ENCODE peak calls at places on chromosomes 2 and 18, in four cellular contexts. One of them, this sample, is unnamed. For H3K4me1, the result is how much of the 10 kb centered on the place peaks cover.

GRCh38 chr2:101931402-101931801 is 60.4 kb upstream of the IL1R2 start:
- DNase-seq in K562: no peak
- DNase-seq in HCT116: no peak
- DNase-seq in HepG2: no peak
- DNase-seq in this sample: no peak

GRCh38 chr2:38158361-38159128 is 82.6 kb upstream of the CYP1B1 start:
- DNase-seq in K562: no peak
- DNase-seq in HepG2: no peak
- DNase-seq in HCT116: no peak
- DNase-seq in this sample: no peak

GRCh38 chr18:48801728-48802542 is 148.8 kb downstream of the SMAD7 start:
- DNase-seq in HCT116: no peak
- DNase-seq in K562: no peak
- DNase-seq in HepG2: no peak
- DNase-seq in this sample: no peak

GRCh38 chr2:28582152-28582551 is 86.3 kb downstream of the PLB1 start:
- DNase-seq in K562: no peak
- DNase-seq in HepG2: no peak
- DNase-seq in HCT116: no peak
- DNase-seq in this sample: no peak

GRCh38 chr2:14903709-14904374 is 271.3 kb downstream of the LRATD1 start:
- DNase-seq in K562: peak
- DNase-seq in HCT116: peak
- DNase-seq in HepG2: peak
- DNase-seq in this sample: no peak

GRCh38 chr2:64987963-64988419 is 1.2 kb upstream of the SLC1A4 start:
- DNase-seq in HCT116: no peak
- DNase-seq in K562: no peak
- DNase-seq in HepG2: peak
- DNase-seq in this sample: no peak

GRCh38 chr2:238684362-238685326 is 163.2 kb upstream of the TWIST2 start:
- DNase-seq in HepG2: peak
- DNase-seq in HCT116: peak
- DNase-seq in K562: no peak
- DNase-seq in this sample: peak

GRCh38 chr2:119490653-119491195 is 33.6 kb downstream of the SCTR start:
- DNase-seq in HCT116: no peak
- DNase-seq in HepG2: no peak
- DNase-seq in K562: no peak
- DNase-seq in this sample: no peak

GRCh38 chr2:44242929-44243328 is 32.4 kb upstream of the SLC3A1 start:
- DNase-seq in HepG2: no peak
- DNase-seq in K562: no peak
- DNase-seq in HCT116: no peak
- DNase-seq in this sample: no peak

GRCh38 chr2:172484253-172484652 is 56.9 kb downstream of the ITGA6 start:
- DNase-seq in HCT116: no peak
- DNase-seq in HepG2: peak
- DNase-seq in K562: no peak
- DNase-seq in this sample: no peak

GRCh38 chr2:77507657-77508056 is 14.5 kb downstream of the LRRTM4 start:
- DNase-seq in K562: no peak
- DNase-seq in HCT116: no peak
- DNase-seq in HepG2: no peak
- DNase-seq in this sample: no peak

GRCh38 chr2:238308177-238308576 is 12.1 kb upstream of the TRAF3IP1 start:
- DNase-seq in HepG2: no peak
- DNase-seq in HCT116: no peak
- DNase-seq in K562: peak
- DNase-seq in this sample: no peak

GRCh38 chr2:20015482-20016083 is 3.1 kb upstream of the MATN3 start:
- DNase-seq in HCT116: peak
- DNase-seq in HepG2: peak
- DNase-seq in K562: peak
- DNase-seq in this sample: peak
- TF ChIP-seq TCF7L2 in HCT116: no peak
- TF ChIP-seq TCF7L2 in HepG2: no peak
- TF ChIP-seq TCF7L2 in K562: no peak
- TF ChIP-seq TCF7L2 in this sample: no peak

GRCh38 chr18:23099621-23100020 is 35.7 kb upstream of the CABLES1 start:
- DNase-seq in HCT116: peak
- DNase-seq in HepG2: peak
- DNase-seq in K562: no peak
- DNase-seq in this sample: peak
- H3K4me1 ChIP-seq in HCT116: under half
- H3K4me1 ChIP-seq in HepG2: half or more
- H3K4me1 ChIP-seq in K562: under half
- H3K4me1 ChIP-seq in this sample: under half

GRCh38 chr18:55585586-55586521 is 2.1 kb downstream of the TCF4 start:
- DNase-seq in HCT116: no peak
- DNase-seq in HepG2: no peak
- DNase-seq in K562: no peak
- DNase-seq in this sample: no peak
- TF ChIP-seq TCF7L2 in HCT116: no peak
- TF ChIP-seq TCF7L2 in HepG2: no peak
- TF ChIP-seq TCF7L2 in K562: no peak
- TF ChIP-seq TCF7L2 in this sample: no peak

GRCh38 chr2:46954951-46955571 is 39.5 kb upstream of the MCFD2 start:
- DNase-seq in HCT116: no peak
- DNase-seq in K562: peak
- DNase-seq in HepG2: peak
- DNase-seq in this sample: no peak

GRCh38 chr2:46955764-46956163 is 40.2 kb upstream of the MCFD2 start:
- DNase-seq in K562: no peak
- DNase-seq in HCT116: no peak
- DNase-seq in HepG2: no peak
- DNase-seq in this sample: no peak

GRCh38 chr2:46951290-46952064 is 35.9 kb upstream of the MCFD2 start:
- DNase-seq in HCT116: no peak
- DNase-seq in K562: no peak
- DNase-seq in HepG2: no peak
- DNase-seq in this sample: no peak

GRCh38 chr2:46950314-46950713 is 34.7 kb upstream of the MCFD2 start:
- DNase-seq in K562: no peak
- DNase-seq in HepG2: no peak
- DNase-seq in HCT116: no peak
- DNase-seq in this sample: no peak

GRCh38 chr2:46952171-46952570 is 36.6 kb upstream of the MCFD2 start:
- DNase-seq in K562: no peak
- DNase-seq in HCT116: no peak
- DNase-seq in HepG2: no peak
- DNase-seq in this sample: no peak
- H3K4me1 ChIP-seq in K562: under half
- H3K4me1 ChIP-seq in HCT116: under half
- H3K4me1 ChIP-seq in HepG2: under half
- H3K4me1 ChIP-seq in this sample: under half

DNA sequence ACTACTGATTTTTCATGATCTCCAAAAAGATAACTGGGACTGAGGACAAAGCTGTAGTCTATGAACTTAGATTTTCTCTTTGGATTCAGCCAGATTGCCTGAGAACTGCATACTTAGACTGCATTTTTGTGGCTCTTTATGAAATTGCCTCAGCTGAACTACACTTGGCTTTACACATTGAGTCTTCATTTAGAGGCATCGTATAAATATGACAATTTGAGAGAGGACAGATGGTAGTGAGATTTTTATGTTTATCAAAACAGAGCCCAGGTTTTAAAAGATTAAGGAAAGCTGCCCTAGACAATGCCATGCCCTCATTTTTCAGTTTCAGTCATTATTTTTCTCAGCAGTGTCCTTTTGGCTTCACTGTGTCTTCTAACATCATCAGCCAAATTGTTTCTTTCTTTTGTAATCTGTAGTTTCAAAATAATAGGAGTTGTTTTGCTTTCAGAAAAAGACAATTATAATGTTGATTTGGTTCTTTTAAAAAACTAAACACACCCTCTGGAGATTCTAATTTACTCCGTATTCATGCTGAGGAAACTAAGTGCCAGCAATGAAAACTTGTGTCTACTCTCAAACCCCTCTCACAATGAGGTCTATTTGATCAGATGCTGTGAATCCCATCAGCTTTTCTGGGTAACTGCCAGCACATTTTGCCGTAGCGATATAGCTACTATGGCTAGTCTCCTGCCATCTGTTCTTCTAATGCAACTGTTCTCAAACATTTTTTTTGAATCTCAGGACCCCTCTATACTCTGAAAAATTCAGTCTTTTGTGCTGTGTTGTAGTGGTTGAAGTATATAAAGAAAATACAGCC is 46.2 kb downstream of the TWSG1 start:
- DNase-seq in HCT116: no peak
- DNase-seq in HepG2: no peak
- DNase-seq in K562: no peak
- DNase-seq in this sample: no peak
- TF ChIP-seq TCF7L2 in HCT116: no peak
- TF ChIP-seq TCF7L2 in HepG2: no peak
- TF ChIP-seq TCF7L2 in K562: no peak
- TF ChIP-seq TCF7L2 in this sample: no peak

This sample was measured in Panc1.